ENCODE peak calls at places on chromosomes 12 and 14, in five cellular contexts. M, P, Q, V and N are unnamed samples.

GRCh38 chr12:51672334-51672733 is 81.3 kb downstream of the SCN8A start:
- DNase-seq in M (no peak), P (no peak), Q (no peak), V (no peak), N (no peak)

GRCh38 chr14:106372870-106373657 is 846.7 kb downstream of the TMEM121 start:
- DNase-seq in M (peak), P (peak), Q (peak), V (peak), N (peak)

GRCh38 chr12:109731806-109732205 is 18.2 kb downstream of the FAM222A start:
- DNase-seq in M (no peak), P (no peak), Q (peak), V (peak), N (no peak)

GRCh38 chr14:24051162-24051788 is 534 bp upstream of the CARMIL3 start:
- DNase-seq in M (no peak), P (no peak), Q (peak), V (peak), N (peak)

GRCh38 chr12:3077572-3078081 is 448 bp downstream of the TSPAN9 start:
- DNase-seq in M (no peak), P (no peak), Q (peak), V (peak), N (no peak)

GRCh38 chr12:132204064-132204821 is 60.0 kb downstream of the NOC4L start:
- DNase-seq in M (peak), P (no peak), Q (no peak), V (no peak), N (no peak)

GRCh38 chr14:104766863-104767633 is 14.1 kb downstream of the SIVA1 start:
- DNase-seq in M (no peak), P (no peak), Q (no peak), V (no peak), N (no peak)

GRCh38 chr12:106247731-106248176 is at the start of gene CKAP4:
- DNase-seq in M (peak), P (peak), Q (peak), V (peak), N (no peak)

GRCh38 chr14:75554482-75554881 is 23.9 kb upstream of the FLVCR2 start:
- DNase-seq in M (no peak), P (no peak), Q (no peak), V (no peak), N (no peak)